ENCODE peak calls at places on chromosomes 16 and 17, in seven cellular contexts. P, G, S, V, E, O and D are unnamed samples.
A peak's percentile ranks its signal among the peaks of the same experiment; 100 is the strongest.

GRCh38 chr17:13940858-13941665 is 128.2 kb upstream of the COX10 start:
- DNase-seq in E (no peak), V (peak; percentile 78), O (no peak), G (no peak), P (peak; percentile 90), S (no peak), D (no peak)

GRCh38 chr17:75153854-75154194 is 488 bp downstream of the JPT1 start:
- DNase-seq in E (no peak), P (peak; percentile 12), G (no peak), O (no peak), V (peak; percentile 35), S (no peak), D (no peak)

GRCh38 chr16:5024632-5025031 is 9.1 kb downstream of the NAGPA start:
- DNase-seq in G (no peak), E (no peak), P (peak; percentile 82), V (peak; percentile 75), S (no peak), O (no peak), D (no peak)

GRCh38 chr16:27506771-27507170 is 42.9 kb downstream of the GTF3C1 start:
- DNase-seq in P (no peak), O (no peak), E (no peak), V (no peak), G (no peak), S (no peak), D (no peak)

GRCh38 chr17:35170968-35171771 is 23.0 kb downstream of the SLC35G3 start:
- DNase-seq in S (no peak), G (no peak), V (peak; percentile 37), E (no peak), P (peak; percentile 64), O (no peak), D (no peak)

GRCh38 chr16:9798474-9798873 is 383.8 kb downstream of the GRIN2A start:
- DNase-seq in G (no peak), S (no peak), O (no peak), P (no peak), E (no peak), V (no peak), D (no peak)

GRCh38 chr16:57590654-57591085 is 37.8 kb upstream of the ADGRG1 start:
- DNase-seq in G (peak; percentile 66), V (peak; percentile 44), S (no peak), E (no peak), P (peak; percentile 85), O (no peak), D (no peak)

GRCh38 chr16:67458121-67458641 is 22.8 kb downstream of the ATP6V0D1 start:
- DNase-seq in S (no peak), V (no peak), O (peak; percentile 54), E (no peak), P (no peak), G (no peak), D (no peak)

GRCh38 chr17:8480011-8480976 is 44.6 kb downstream of the NDEL1 start:
- DNase-seq in S (no peak), P (no peak), E (no peak), G (no peak), O (no peak), V (no peak), D (no peak)

GRCh38 chr16:56281256-56281805 is 90.0 kb downstream of the GNAO1 start:
- DNase-seq in E (no peak), O (no peak), G (no peak), P (peak; percentile 24), V (no peak), S (no peak), D (no peak)

GRCh38 chr17:44842748-44843147 is 4.9 kb upstream of the HIGD1B start:
- DNase-seq in V (no peak), G (no peak), S (peak; percentile 48), P (no peak), E (no peak), O (no peak), D (no peak)

GRCh38 chr17:7314719-7315569 is at the start of gene GPS2:
- DNase-seq in V (peak; percentile 93), P (peak; percentile 83), G (no peak), E (peak; percentile 96), O (peak; percentile 94), S (peak; percentile 93), D (peak; percentile 97)

GRCh38 chr17:78658281-78658785 is 81.1 kb upstream of the DNAH17 start:
- DNase-seq in G (no peak), S (no peak), E (peak; percentile 45), V (no peak), O (no peak), P (no peak), D (no peak)

GRCh38 chr16:46972971-46973456 is 460 bp downstream of the DNAJA2 start:
- DNase-seq in V (no peak), E (peak; percentile 65), O (peak; percentile 28), G (no peak), P (peak; percentile 16), S (peak; percentile 49), D (no peak)

GRCh38 chr17:45579529-45580495 is 89.3 kb upstream of the PLEKHM1 start:
- DNase-seq in S (no peak), E (no peak), G (no peak), O (no peak), V (peak; percentile 18), P (no peak), D (no peak)

GRCh38 chr17:55870044-55870443 is 119.2 kb downstream of the PCTP start:
- DNase-seq in P (no peak), O (no peak), V (no peak), E (no peak), G (no peak), S (no peak), D (peak; percentile 16)

GRCh38 chr16:3665508-3665907 is 11.0 kb downstream of the DNASE1 start:
- DNase-seq in V (no peak), E (no peak), G (no peak), O (no peak), S (no peak), P (no peak), D (peak; percentile 20)

GRCh38 chr16:50598936-50599361 is 50.8 kb downstream of the NKD1 start:
- DNase-seq in P (no peak), V (no peak), E (no peak), G (no peak), S (no peak), O (no peak), D (peak; percentile 31)

GRCh38 chr16:8863594-8864424 is 5.0 kb downstream of the CARHSP1 start:
- DNase-seq in G (no peak), V (peak; percentile 83), O (peak; percentile 45), E (no peak), S (no peak), P (no peak), D (peak; percentile 83)

GRCh38 chr17:72119963-72120877 is 600 bp upstream of the SOX9 start:
- DNase-seq in E (peak; percentile 68), O (peak; percentile 50), G (peak; percentile 72), S (peak; percentile 20), P (peak; percentile 73), V (no peak), D (peak; percentile 52)

GRCh38 chr17:77394540-77395295 is 253.9 kb downstream of the SEC14L1 start:
- DNase-seq in E (no peak), O (no peak), G (no peak), V (no peak), P (peak; percentile 53), S (no peak), D (peak; percentile 82)
- H3K27ac ChIP-seq in E (peak overlapping the region; percentile 99), O (peak overlapping the region; percentile 90), G (no peak overlapping the region), V (peak overlapping the region; percentile 85), P (peak overlapping the region; percentile 61), S (peak overlapping the region; percentile 85), D (peak overlapping the region; percentile 68)

DNA sequence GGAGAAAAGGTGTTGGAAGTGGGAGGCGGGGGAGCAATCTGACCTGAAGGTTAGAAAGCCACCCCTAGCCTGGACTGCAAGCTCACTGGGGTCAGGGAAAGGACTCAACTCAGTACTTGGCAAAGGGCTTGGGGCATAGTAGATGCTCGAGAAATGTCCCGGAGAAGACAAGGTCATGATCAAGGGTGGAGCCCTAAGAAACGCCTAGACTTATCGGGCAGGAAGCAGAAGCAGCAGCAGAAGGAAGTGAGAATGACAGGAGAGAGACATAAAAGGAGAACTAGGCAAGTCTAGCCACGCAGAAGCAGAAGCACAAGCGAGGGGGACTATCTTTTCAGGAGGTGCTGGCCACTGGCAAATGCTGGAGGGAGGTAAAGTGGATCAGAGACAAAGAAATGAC is 10.2 kb downstream of the COTL1 start:
- DNase-seq in O (no peak), V (no peak), G (no peak), S (no peak), E (no peak), P (no peak), D (no peak)
- H3K4me1 ChIP-seq in O (peaks cover 13% of the 10 kb centered on the region), V (peaks cover 25% of the 10 kb centered on the region), G (peaks cover 3% of the 10 kb centered on the region), S (no peaks in the 10 kb centered on the region), E (peaks cover 41% of the 10 kb centered on the region), P (peaks cover 10% of the 10 kb centered on the region), D (no peaks in the 10 kb centered on the region)

GRCh38 chr17:39404542-39405378 is 3.3 kb upstream of the FBXL20 start:
- DNase-seq in P (peak; percentile 73), G (peak; percentile 49), V (peak; percentile 67), O (no peak), S (no peak), E (no peak), D (no peak)
- H3K27ac ChIP-seq in P (peak overlapping the region; percentile 71), G (peak overlapping the region; percentile 47), V (peak overlapping the region; percentile 58), O (no peak overlapping the region), S (no peak overlapping the region), E (no peak overlapping the region), D (no peak overlapping the region)

DNA sequence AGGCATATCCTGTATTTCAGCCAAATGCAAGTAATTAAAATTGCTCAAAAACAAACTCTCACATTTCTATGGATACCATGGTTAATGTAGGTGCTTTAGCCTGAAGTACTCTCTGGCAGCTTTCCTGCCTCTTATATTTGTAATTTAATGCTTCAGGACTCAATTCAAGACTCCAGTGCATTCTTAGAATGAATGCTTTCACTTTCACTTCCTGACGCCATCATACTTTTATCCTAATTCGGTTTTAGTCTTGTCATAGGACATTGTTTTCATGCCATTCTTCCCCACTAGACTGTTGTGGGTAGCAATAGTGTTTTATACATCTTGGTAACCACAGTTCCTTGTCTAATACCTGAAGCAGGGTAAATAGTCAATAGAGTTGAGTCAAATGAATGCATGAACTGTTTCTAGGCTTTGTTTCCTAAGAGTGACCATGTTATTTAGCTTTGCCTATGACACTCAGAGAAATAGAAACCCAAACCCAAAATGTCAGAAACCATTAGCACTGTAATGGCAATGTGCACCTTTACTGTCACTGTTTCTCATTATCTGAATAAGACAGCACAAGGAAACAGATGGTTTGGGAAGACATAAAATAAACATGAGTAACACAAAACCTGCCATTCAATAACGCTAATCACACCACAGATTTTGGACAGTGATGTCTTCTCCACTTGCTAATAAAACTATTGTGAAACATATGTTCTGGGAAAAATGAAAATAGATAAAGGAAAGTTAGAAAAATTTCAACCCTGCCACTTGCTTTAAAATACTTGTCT is 705.4 kb downstream of the CDH11 start:
- DNase-seq in S (no peak), P (peak; percentile 39), G (no peak), E (no peak), V (no peak), O (no peak), D (no peak)
- H3K4me1 ChIP-seq in S (no peaks in the 10 kb centered on the region), P (peaks cover 15% of the 10 kb centered on the region), G (no peaks in the 10 kb centered on the region), E (peaks cover 8% of the 10 kb centered on the region), V (no peaks in the 10 kb centered on the region), O (peaks cover 28% of the 10 kb centered on the region), D (peaks cover 2% of the 10 kb centered on the region)

DNA sequence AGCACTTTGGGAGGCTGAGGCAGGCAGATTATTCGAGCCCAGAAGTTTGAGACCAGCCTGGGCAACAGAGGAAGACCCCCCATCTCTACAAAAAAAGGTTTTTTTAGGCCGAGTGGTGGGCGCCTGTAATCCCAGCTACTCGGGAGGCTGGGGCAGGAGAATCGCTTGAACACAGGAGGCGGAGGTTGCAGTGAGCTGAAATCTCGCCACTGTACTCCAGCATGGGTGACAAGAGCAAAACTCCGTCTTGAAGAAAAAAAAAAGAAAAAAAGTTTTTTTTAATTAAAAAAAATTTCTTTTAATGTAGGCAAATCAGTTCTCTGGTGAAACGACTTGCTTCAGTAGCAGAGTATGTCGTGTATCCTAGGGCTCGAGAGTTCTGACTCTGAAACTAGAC is 10.9 kb downstream of the HSD3B7 start:
- DNase-seq in S (no peak), E (no peak), O (no peak), V (no peak), G (no peak), P (no peak), D (no peak)
- H3K27ac ChIP-seq in S (no peak overlapping the region), E (peak overlapping the region; percentile 87), O (peak overlapping the region; percentile 67), V (peak overlapping the region; percentile 100), G (peak overlapping the region; percentile 75), P (peak overlapping the region; percentile 74), D (no peak overlapping the region)